ENCODE peak calls at places on chromosomes 2 and 18, in four cellular contexts. F, J, C and B are unnamed samples.
A peak's percentile ranks its signal among the peaks of the same experiment; 100 is the strongest.

GRCh38 chr18:28504100-28504499 is 327.2 kb upstream of the CDH2 start:
- DNase-seq in F (no peak), J (no peak), C (no peak), B (no peak)

GRCh38 chr2:151381266-151381665 is 23.9 kb downstream of the TNFAIP6 start:
- DNase-seq in F (no peak), J (no peak), C (no peak), B (no peak)

GRCh38 chr2:14270036-14270582 is 362.4 kb upstream of the LRATD1 start:
- DNase-seq in F (no peak), J (no peak), C (no peak), B (no peak)

GRCh38 chr2:215022418-215022817 is 116.0 kb downstream of the ABCA12 start:
- DNase-seq in F (no peak), J (no peak), C (no peak), B (no peak)

GRCh38 chr2:159615936-159616733 is at the start of gene BAZ2B:
- DNase-seq in F (peak; percentile 79), J (no peak), C (peak; percentile 63), B (no peak)

GRCh38 chr2:190912731-190913130 is 32.1 kb downstream of the GLS start:
- DNase-seq in F (no peak), J (no peak), C (no peak), B (no peak)

GRCh38 chr2:64656379-64656778 is 2.7 kb upstream of the SERTAD2 start:
- DNase-seq in F (no peak), J (no peak), C (no peak), B (no peak)

GRCh38 chr18:44552706-44553105 is 128.0 kb upstream of the SETBP1 start:
- DNase-seq in F (no peak), J (no peak), C (no peak), B (no peak)

GRCh38 chr2:208175069-208175842 is 11.9 kb upstream of the CRYGA start:
- DNase-seq in F (peak; percentile 78), J (peak; percentile 77), C (peak; percentile 84), B (peak; percentile 71)

DNA sequence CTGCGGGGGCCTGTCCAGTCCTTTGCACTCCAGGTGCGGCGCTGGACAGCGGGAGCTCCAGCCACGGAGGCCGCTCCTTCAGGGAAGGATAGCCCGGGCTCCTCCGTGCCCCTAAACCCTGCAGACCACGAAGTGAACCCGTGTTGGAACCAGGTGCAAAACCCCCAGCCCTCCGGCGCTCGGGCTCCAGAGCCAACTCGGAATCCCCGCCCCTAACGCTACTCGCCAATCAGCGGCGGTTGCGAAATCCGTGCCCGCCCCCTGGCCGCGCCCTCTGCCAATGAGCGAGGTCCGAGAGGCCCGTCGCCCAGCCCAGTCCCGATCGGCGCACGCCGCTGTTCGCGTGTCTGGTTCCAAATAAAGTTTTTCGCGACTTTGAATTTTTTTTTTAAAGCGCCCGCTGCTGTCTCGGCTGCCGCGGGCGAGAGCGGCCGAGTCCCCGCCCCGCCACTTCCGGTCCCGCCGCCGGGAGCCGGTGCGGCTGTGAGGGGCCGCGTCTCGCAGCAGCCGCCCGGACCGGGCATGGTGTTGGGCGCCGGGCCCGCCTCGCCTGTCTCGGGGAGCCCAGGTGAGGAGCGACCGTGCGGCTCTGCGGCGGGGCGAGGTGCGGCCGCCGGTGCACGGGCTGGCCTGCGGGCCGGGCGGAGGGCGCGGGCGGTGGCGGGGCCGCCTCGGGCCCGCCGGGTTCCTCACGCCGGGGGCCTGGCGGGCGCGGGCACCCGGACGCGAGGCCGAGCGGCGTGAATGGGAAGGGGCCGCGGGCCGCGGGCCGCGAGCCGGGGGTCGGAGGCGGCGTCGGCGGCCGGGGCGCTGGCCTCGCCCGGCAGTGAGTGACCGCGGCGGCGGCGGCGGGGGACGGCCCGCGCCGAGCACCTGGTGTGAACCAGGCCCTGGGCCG is at the start of gene UBE2F:
- DNase-seq in F (peak; percentile 96), J (peak; percentile 98), C (peak; percentile 97), B (peak; percentile 93)
- TF ChIP-seq POLR2A in F (peak; percentile 82), J (peak; percentile 68), C (peak; percentile 69), B (no peak)

GRCh38 chr2:47298739-47299138 is 104.2 kb upstream of the MSH2 start:
- DNase-seq in F (no peak), J (no peak), C (no peak), B (no peak)
- H3K4me1 ChIP-seq in F (peaks cover 54% of the 10 kb centered on the region), J (peaks cover 3% of the 10 kb centered on the region), C (no peaks in the 10 kb centered on the region), B (peaks cover 12% of the 10 kb centered on the region)

GRCh38 chr2:219523031-219523671 is 8.9 kb downstream of the ASIC4 start:
- DNase-seq in F (no peak), J (no peak), C (no peak), B (no peak)
- TF ChIP-seq CTCF in F (no peak), J (no peak), C (no peak), B (no peak)

DNA sequence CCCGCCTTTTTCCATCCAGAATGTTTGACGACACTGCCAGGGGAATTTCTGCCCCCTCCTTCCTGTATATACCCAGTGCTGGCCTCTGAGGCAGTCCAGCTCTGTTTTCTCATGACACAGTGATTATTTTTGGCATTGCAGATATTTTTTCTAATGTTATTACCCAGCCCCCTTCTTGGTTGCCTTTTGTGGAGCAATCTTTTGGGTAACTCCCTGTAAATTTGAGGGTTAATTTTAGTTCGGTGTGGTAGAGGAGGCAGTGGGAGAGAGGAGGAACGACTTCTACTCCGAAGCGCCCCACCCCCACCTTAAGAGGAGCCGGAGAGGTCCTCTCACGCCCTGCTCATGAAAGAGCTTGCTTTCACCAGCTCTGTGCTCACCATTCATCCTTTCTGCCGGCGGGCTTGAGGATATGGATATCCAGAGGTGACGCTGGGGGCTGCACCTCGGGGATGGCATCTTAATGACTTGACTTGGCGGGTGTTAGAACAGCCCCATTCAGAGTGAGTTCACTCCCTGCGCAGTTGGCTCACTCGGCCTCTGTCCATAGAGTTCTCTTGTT is 38.3 kb downstream of the EPAS1 start:
- DNase-seq in F (peak; percentile 71), J (peak; percentile 71), C (peak; percentile 57), B (no peak)
- TF ChIP-seq POLR2A in F (no peak), J (no peak), C (peak; percentile 4), B (no peak)

DNA sequence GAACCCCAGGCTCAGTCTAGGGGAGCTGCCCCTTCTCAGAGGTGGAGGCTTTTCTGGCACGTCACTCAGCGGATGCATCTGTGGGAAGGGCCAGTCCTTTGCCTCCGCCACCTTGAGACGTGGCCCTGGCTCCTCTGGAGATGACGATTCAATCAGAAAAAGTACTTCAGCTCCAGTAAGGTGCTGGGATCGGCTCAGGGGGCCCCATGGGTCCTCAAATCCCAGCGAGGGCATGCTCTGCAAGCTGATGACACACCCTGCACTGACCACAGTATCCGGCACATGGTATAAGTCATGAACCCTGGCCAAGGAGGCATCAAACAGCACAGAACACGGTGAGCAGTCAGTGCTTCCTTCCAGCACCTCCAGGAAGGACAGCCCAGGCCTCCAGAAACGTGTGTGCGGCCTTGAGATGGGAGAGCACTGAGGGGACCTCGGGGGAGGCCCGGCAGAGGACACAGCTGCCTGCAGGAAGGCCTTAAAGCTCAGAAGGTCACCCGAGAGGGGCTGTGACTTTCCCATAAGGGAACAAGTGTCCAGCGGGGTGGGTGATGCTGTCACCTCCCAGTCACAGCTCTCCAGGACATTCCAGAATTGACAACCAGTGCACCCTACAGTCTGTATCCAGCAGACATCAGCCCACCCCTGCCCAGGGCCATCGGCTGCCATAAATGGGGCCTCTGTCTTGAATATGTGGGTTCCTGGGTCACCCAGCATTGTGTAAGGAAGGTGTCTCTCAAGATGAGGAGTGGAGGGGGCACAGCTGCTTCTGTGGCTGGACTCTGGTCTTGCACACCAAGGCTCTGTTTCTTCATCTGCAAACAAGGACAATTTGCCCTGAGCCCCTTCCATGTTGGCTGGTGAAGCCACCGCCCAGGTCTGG is 205.8 kb downstream of the NDUFA10 start:
- DNase-seq in F (no peak), J (peak; percentile 17), C (no peak), B (no peak)
- H3K4me1 ChIP-seq in F (peaks cover 7% of the 10 kb centered on the region), J (peaks cover 6% of the 10 kb centered on the region), C (no peaks in the 10 kb centered on the region), B (no peaks in the 10 kb centered on the region)